ENCODE peak calls at places on chromosomes 6 and 20, in four cellular contexts. One of them, this sample, is unnamed.
A peak's percentile ranks its signal among the peaks of the same experiment; 100 is the strongest.

GRCh38 chr20:62120990-62121775 is 1.1 kb upstream of the LSM14B start:
- DNase-seq in naive thymus-derived CD8-positive, alpha-beta T cell: no peak
- DNase-seq in mesenchymal stem cell: peak; percentile 77
- DNase-seq in HFFc6: peak; percentile 20
- DNase-seq in this sample: no peak

GRCh38 chr6:119350202-119351004 is 842 bp upstream of the MAN1A1 start:
- DNase-seq in naive thymus-derived CD8-positive, alpha-beta T cell: peak; percentile 35
- DNase-seq in mesenchymal stem cell: peak; percentile 88
- DNase-seq in HFFc6: peak; percentile 21
- DNase-seq in this sample: peak; percentile 71

GRCh38 chr6:148628251-148628650 is 118.6 kb upstream of the UST start:
- DNase-seq in naive thymus-derived CD8-positive, alpha-beta T cell: no peak
- DNase-seq in mesenchymal stem cell: peak; percentile 17
- DNase-seq in HFFc6: no peak
- DNase-seq in this sample: no peak

GRCh38 chr6:77403424-77403823 is 59.9 kb downstream of the HTR1B start:
- DNase-seq in naive thymus-derived CD8-positive, alpha-beta T cell: no peak
- DNase-seq in mesenchymal stem cell: peak; percentile 67
- DNase-seq in HFFc6: peak; percentile 65
- DNase-seq in this sample: no peak

GRCh38 chr6:31209137-31209536 is 38.7 kb upstream of the POU5F1 start:
- DNase-seq in naive thymus-derived CD8-positive, alpha-beta T cell: no peak
- DNase-seq in mesenchymal stem cell: no peak
- DNase-seq in HFFc6: no peak
- DNase-seq in this sample: no peak

GRCh38 chr6:87869064-87869685 is 167.1 kb upstream of the AKIRIN2 start:
- DNase-seq in naive thymus-derived CD8-positive, alpha-beta T cell: no peak
- DNase-seq in mesenchymal stem cell: no peak
- DNase-seq in HFFc6: no peak
- DNase-seq in this sample: no peak

GRCh38 chr20:12748359-12748994 is 260.3 kb upstream of the SPTLC3 start:
- DNase-seq in naive thymus-derived CD8-positive, alpha-beta T cell: no peak
- DNase-seq in mesenchymal stem cell: no peak
- DNase-seq in HFFc6: no peak
- DNase-seq in this sample: no peak

GRCh38 chr6:76634695-76635094 is 562.2 kb upstream of the IMPG1 start:
- DNase-seq in naive thymus-derived CD8-positive, alpha-beta T cell: no peak
- DNase-seq in mesenchymal stem cell: no peak
- DNase-seq in HFFc6: no peak
- DNase-seq in this sample: no peak

GRCh38 chr20:44183282-44183681 is 3.7 kb downstream of the JPH2 start:
- DNase-seq in naive thymus-derived CD8-positive, alpha-beta T cell: no peak
- DNase-seq in mesenchymal stem cell: no peak
- DNase-seq in HFFc6: no peak
- DNase-seq in this sample: no peak

GRCh38 chr6:118980063-118980462 is 45.1 kb upstream of the MCM9 start:
- DNase-seq in naive thymus-derived CD8-positive, alpha-beta T cell: no peak
- DNase-seq in mesenchymal stem cell: peak; percentile 66
- DNase-seq in HFFc6: no peak
- DNase-seq in this sample: no peak

GRCh38 chr6:52815167-52816092 is 11.8 kb upstream of the GSTA1 start:
- DNase-seq in naive thymus-derived CD8-positive, alpha-beta T cell: peak; percentile 37
- DNase-seq in mesenchymal stem cell: peak; percentile 72
- DNase-seq in HFFc6: peak; percentile 57
- DNase-seq in this sample: peak; percentile 40

GRCh38 chr6:100730581-100730980 is 150.5 kb downstream of the ASCC3 start:
- DNase-seq in naive thymus-derived CD8-positive, alpha-beta T cell: no peak
- DNase-seq in mesenchymal stem cell: no peak
- DNase-seq in HFFc6: no peak
- DNase-seq in this sample: no peak

This sample was measured in naive thymus-derived CD4-positive, alpha-beta T cell.